ENCODE peak calls at places on chromosomes 4 and X, in five cellular contexts. Z is heart left ventricle, X is right atrium auricular region, R is AG04450, I is brain microvascular endothelial cell. N is an unnamed sample.

GRCh38 chr4:106264331-106264728 is 51.7 kb downstream of the TBCK start:
- DNase-seq in Z (no peak), X (no peak), R (no peak), I (no peak), N (no peak)

GRCh38 chrX:10615931-10616780 is 4.2 kb downstream of the MID1 start:
- DNase-seq in Z (no peak), X (no peak), R (no peak), I (peak; percentile 40), N (peak; percentile 17)

GRCh38 chrX:132367984-132368383 is 120.9 kb downstream of the MBNL3 start:
- DNase-seq in Z (no peak), X (no peak), R (no peak), I (no peak), N (no peak)

GRCh38 chr4:19492611-19493010 is 759.1 kb upstream of the SLIT2 start:
- DNase-seq in Z (no peak), X (no peak), R (no peak), I (no peak), N (no peak)

GRCh38 chrX:23341452-23341851 is 6.8 kb downstream of the PTCHD1 start:
- DNase-seq in Z (no peak), X (no peak), R (no peak), I (no peak), N (no peak)

GRCh38 chrX:150616179-150616862 is 47.9 kb downstream of the MTM1 start:
- DNase-seq in Z (no peak), X (no peak), R (no peak), I (no peak), N (no peak)

GRCh38 chr4:128866281-128866680 is 56.8 kb downstream of the JADE1 start:
- DNase-seq in Z (no peak), X (no peak), R (no peak), I (no peak), N (no peak)

GRCh38 chr4:156109943-156110925 is 156.6 kb upstream of the CTSO start:
- DNase-seq in Z (peak; percentile 40), X (no peak), R (no peak), I (no peak), N (no peak)

GRCh38 chrX:17725176-17725575 is 12.1 kb upstream of the SCML1 start:
- DNase-seq in Z (no peak), X (no peak), R (no peak), I (no peak), N (no peak)

GRCh38 chr4:101790521-101791188 is at the start of gene BANK1:
- DNase-seq in Z (peak; percentile 72), X (no peak), R (no peak), I (no peak), N (no peak)

GRCh38 chr4:637536-637935 is 12.2 kb downstream of the PDE6B start:
- DNase-seq in Z (peak; percentile 38), X (no peak), R (no peak), I (peak; percentile 18), N (no peak)

DNA sequence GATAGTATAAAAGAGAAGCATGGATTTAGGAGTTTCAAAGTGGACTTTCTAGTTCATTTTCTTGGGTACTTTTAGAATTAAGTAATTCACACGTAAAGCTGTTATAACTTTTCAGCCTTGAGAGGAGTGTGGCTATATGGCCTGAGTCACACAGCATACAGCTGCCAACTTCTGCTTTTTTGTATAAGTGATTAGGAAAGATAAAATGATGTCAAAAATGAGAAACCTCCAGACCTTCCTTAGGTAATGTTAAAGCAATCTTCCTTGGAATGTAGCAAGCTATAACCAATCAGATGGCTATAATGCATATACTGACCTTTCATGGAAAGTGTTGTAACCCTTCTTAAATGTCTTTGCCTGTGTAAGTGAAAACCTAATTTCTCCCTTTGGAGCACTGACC is 39.2 kb downstream of the RAB40AL start:
- DNase-seq in Z (no peak), X (no peak), R (no peak), I (no peak), N (no peak)
- H3K27ac ChIP-seq in Z (no peak overlapping the region), X (no peak overlapping the region), R (no peak overlapping the region), I (no peak overlapping the region), N (no peak overlapping the region)

DNA sequence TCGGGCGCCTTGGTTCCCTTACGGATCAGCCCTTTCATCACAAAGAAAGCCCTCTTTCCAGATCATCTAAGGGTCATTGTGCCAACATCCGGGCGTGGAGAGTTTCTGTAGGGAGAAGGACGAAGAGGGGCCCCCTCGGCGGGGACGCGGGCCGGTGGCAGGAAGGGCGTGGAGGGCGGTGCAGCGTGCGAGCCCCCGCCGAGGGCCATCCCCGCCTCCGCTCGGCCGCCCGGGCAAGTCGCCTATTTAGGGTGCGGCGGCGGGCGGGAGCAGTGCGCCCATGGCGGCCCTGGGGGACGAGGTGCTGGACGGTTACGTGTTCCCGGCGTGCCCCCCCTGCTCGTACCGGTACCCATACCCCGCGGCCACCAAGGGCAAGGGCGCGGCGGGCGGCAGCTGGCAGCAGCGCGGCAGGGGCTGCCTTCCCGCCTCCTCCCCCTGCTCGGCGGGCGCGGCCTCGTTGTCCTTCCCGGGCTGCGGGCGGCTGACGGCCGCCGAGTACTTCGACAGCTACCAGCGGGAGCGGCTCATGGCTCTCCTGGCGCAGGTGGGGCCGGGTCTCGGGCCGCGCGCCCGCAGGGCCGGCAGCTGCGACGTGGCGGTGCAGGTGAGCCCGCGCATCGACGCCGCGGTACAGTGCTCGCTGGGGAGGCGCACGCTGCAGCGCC is at the start of gene ZAR1:
- DNase-seq in Z (peak; percentile 60), X (no peak), R (no peak), I (no peak), N (no peak)
- H3K27me3 ChIP-seq in Z (peaks cover 63% of the 10 kb centered on the region), X (no peaks in the 10 kb centered on the region), R (peaks cover 54% of the 10 kb centered on the region), I (peaks cover 30% of the 10 kb centered on the region), N (no peaks in the 10 kb centered on the region)

GRCh38 chrX:108224727-108225455 is 133.3 kb downstream of the ATG4A start:
- DNase-seq in Z (no peak), X (no peak), R (no peak), I (peak; percentile 8), N (no peak)
- H3K27ac ChIP-seq in Z (no peak overlapping the region), X (no peak overlapping the region), R (no peak overlapping the region), I (no peak overlapping the region), N (no peak overlapping the region)

GRCh38 chr4:54439831-54440243 is 210.7 kb downstream of the PDGFRA start:
- DNase-seq in Z (no peak), X (peak; percentile 68), R (no peak), I (peak; percentile 52), N (no peak)

GRCh38 chr4:54446556-54446955 is 211.2 kb upstream of the KIT start:
- DNase-seq in Z (no peak), X (no peak), R (no peak), I (no peak), N (no peak)

DNA sequence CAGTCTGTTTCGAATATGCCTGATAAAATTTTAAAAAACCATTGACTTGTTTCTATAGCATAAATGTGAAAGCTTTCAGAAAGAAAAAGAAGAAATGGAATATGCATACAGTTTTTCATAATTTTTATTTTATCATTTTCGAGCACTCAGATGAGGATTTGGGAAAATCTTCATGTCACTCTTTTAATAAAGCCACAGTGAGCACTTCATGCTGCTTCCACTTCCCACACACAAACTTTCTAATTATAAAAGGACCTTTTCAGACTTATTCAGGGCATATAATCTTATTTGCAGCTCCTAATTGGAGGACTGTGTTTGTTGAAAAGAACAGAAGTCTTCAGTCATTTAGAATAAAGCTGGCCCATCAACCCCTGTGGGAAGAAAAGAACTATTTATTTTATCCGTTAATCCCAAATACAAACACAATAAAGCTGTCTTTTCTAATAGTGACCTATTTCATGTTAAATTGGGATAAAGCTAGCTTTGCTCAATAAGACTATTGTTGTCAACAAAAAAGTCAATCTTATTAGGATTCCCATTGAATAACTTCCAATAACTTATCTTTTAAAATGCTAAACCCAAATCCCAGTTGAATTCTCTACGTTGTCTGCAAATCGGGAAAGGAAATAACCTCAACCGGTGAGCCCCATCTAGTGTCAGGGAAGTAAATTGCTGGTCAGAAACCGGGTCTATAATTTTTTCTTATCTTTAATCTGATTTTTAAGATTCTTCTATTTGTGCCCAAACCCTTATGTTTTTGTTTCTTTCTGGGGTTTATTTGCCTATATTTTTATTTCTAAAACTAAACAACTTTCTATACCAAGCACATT is 211.5 kb downstream of the PDGFRA start:
- DNase-seq in Z (no peak), X (no peak), R (no peak), I (peak; percentile 37), N (no peak)
- H3K27me3 ChIP-seq in Z (no peaks in the 10 kb centered on the region), X (no peaks in the 10 kb centered on the region), R (no peaks in the 10 kb centered on the region), I (no peaks in the 10 kb centered on the region), N (no peaks in the 10 kb centered on the region)

GRCh38 chr4:126306152-126306869 is 991.6 kb downstream of the FAT4 start:
- DNase-seq in Z (no peak), X (peak; percentile 67), R (no peak), I (no peak), N (no peak)
- H3K27ac ChIP-seq in Z (peak overlapping the region; percentile 69), X (peak overlapping the region; percentile 64), R (no peak overlapping the region), I (no peak overlapping the region), N (no peak overlapping the region)

DNA sequence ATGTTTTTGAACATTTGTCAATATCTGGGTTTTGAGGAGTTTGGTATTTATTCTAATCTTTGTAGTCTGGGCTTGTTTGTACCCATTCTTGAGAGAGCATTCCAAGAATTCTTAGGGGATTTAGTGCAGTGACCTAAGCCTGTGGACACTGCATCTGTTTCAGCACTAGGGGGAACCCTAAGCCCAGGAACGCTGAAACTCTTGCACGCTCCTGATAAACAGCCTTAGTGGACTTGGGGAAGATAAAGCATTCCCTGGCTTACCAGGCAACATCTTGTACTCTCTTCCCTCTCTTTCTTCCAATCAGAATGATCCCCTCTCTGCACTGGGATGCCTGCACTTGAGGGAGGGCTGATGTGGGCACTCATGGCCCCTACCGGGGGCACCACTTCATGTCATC is 654.9 kb upstream of the HTR2C start:
- DNase-seq in Z (no peak), X (no peak), R (no peak), I (peak; percentile 19), N (no peak)
- H3K27me3 ChIP-seq in Z (no peaks in the 10 kb centered on the region), X (no peaks in the 10 kb centered on the region), R (no peaks in the 10 kb centered on the region), I (no peaks in the 10 kb centered on the region), N (no peaks in the 10 kb centered on the region)